ENCODE peak calls at places on chromosomes 12 and 14, in ten cellular contexts. J is hypothalamus; X is WTC11; U is activated CD8-positive, alpha-beta memory T cell treated with anti-CD3 and anti-CD28 coated beads, Interleukin-2, amount 10 ng/mL, durations not matched to agents 7 days and 5 days; T is fibroblast of mammary gland; R is activated CD4-positive, alpha-beta T cell treated with anti-CD3 and anti-CD28 coated beads, Interleukin-2, amount 50 U/mL, for 48 hours; B is nephron progenitor cell; Q is HEK293T; N is Caco-2; G is GM10248. Y is an unnamed sample.

GRCh38 chr12:28446031-28446430 is 255.8 kb downstream of the CCDC91 start:
- DNase-seq in J (no peak), X (no peak), U (no peak), T (no peak), R (no peak), B (no peak), Q (no peak), N (no peak), G (no peak), Y (no peak)

GRCh38 chr12:105640780-105641179 is 310.3 kb downstream of the C12orf75 start:
- DNase-seq in J (no peak), X (no peak), U (no peak), T (no peak), R (no peak), B (no peak), Q (no peak), N (no peak), G (no peak), Y (no peak)

GRCh38 chr14:56205906-56206305 is 87.7 kb downstream of the PELI2 start:
- DNase-seq in J (no peak), X (no peak), U (no peak), T (no peak), R (no peak), B (no peak), Q (no peak), N (no peak), G (no peak), Y (no peak)

GRCh38 chr12:126899926-126900792 is 1366.8 kb upstream of the TMEM132C start:
- DNase-seq in J (no peak), X (no peak), U (no peak), T (no peak), R (no peak), B (no peak), Q (no peak), N (no peak), G (no peak), Y (no peak)

GRCh38 chr14:79117561-79117960 is 947.4 kb downstream of the NRXN3 start:
- DNase-seq in J (no peak), X (no peak), U (no peak), T (no peak), R (no peak), B (no peak), Q (no peak), N (no peak), G (no peak), Y (no peak)

GRCh38 chr14:99807413-99808132 is 14.4 kb downstream of the EML1 start:
- DNase-seq in J (no peak), X (peak), U (no peak), T (peak), R (no peak), B (no peak), Q (peak), N (peak), G (no peak), Y (no peak)

GRCh38 chr12:95218852-95219171 is 1.2 kb downstream of the VEZT start:
- DNase-seq in J (no peak), X (no peak), U (peak), T (peak), R (peak), B (peak), Q (no peak), N (peak), G (peak), Y (no peak)

GRCh38 chr12:23600936-23601335 is 348.5 kb downstream of the SOX5 start:
- DNase-seq in J (no peak), X (no peak), U (no peak), T (no peak), R (no peak), B (no peak), Q (no peak), N (no peak), G (no peak), Y (no peak)

GRCh38 chr14:103686831-103687485 is 28.3 kb downstream of the XRCC3 start:
- DNase-seq in J (no peak), X (no peak), U (no peak), T (no peak), R (no peak), B (no peak), Q (no peak), N (no peak), G (no peak), Y (no peak)

GRCh38 chr12:89695100-89695499 is 13.5 kb downstream of the ATP2B1 start:
- DNase-seq in J (no peak), X (no peak), U (no peak), T (peak), R (no peak), B (no peak), Q (no peak), N (no peak), G (no peak), Y (no peak)

GRCh38 chr12:120235369-120236123 is 30.0 kb downstream of the PXN start:
- DNase-seq in J (no peak), X (peak), U (no peak), T (peak), R (no peak), B (peak), Q (peak), N (no peak), G (no peak), Y (no peak)

GRCh38 chr12:108287227-108287626 is 51.9 kb downstream of the CMKLR1 start:
- DNase-seq in J (no peak), X (no peak), U (no peak), T (no peak), R (no peak), B (no peak), Q (no peak), N (no peak), G (no peak), Y (no peak)

GRCh38 chr12:14769462-14769836 is 33.8 kb downstream of the WBP11 start:
- DNase-seq in J (no peak), X (peak), U (peak), T (peak), R (no peak), B (peak), Q (peak), N (peak), G (peak), Y (no peak)

Y was measured in activated CD4-positive, CD25-positive, alpha-beta regulatory T cell.